ENCODE peak calls at places on chromosomes 5 and 9, in nine cellular contexts. T is cardiac fibroblast, J is bronchial epithelial cell, P is Panc1, H is neural crest cell, D is mesothelial cell of epicardium, Q is IMR-90, E is spleen, I is GM10248. U is an unnamed sample.

GRCh38 chr9:35342221-35342620 is 147.7 kb upstream of the RUSC2 start:
- DNase-seq in T (peak; percentile 43), J (peak; percentile 31), P (no peak), H (no peak), D (no peak), Q (peak; percentile 35), E (no peak), I (no peak), U (no peak)

GRCh38 chr5:141402553-141403328 is at the start of gene PCDHGA9:
- DNase-seq in T (peak; percentile 63), J (peak; percentile 20), P (no peak), H (no peak), D (no peak), Q (peak; percentile 40), E (peak; percentile 59), I (no peak), U (no peak)

GRCh38 chr9:68997676-68998075 is 16.2 kb downstream of the PRKACG start:
- DNase-seq in T (no peak), J (no peak), P (no peak), H (no peak), D (no peak), Q (no peak), E (no peak), I (no peak), U (no peak)

GRCh38 chr5:160703547-160704189 is 148.3 kb downstream of the ATP10B start:
- DNase-seq in T (no peak), J (no peak), P (no peak), H (no peak), D (no peak), Q (no peak), E (no peak), I (no peak), U (no peak)

GRCh38 chr9:131851414-131851813 is 111.5 kb upstream of the RAPGEF1 start:
- DNase-seq in T (no peak), J (no peak), P (no peak), H (no peak), D (no peak), Q (no peak), E (no peak), I (no peak), U (no peak)

GRCh38 chr9:6040077-6040476 is 24.7 kb upstream of the RANBP6 start:
- DNase-seq in T (no peak), J (no peak), P (no peak), H (no peak), D (no peak), Q (no peak), E (no peak), I (no peak), U (no peak)

GRCh38 chr5:68522863-68523262 is 307.3 kb downstream of the PIK3R1 start:
- DNase-seq in T (peak; percentile 30), J (no peak), P (no peak), H (no peak), D (no peak), Q (peak; percentile 48), E (no peak), I (no peak), U (peak; percentile 38)

GRCh38 chr5:10452768-10453331 is 11.2 kb downstream of the ROPN1L start:
- DNase-seq in T (peak; percentile 94), J (peak; percentile 82), P (peak; percentile 82), H (no peak), D (no peak), Q (peak; percentile 95), E (no peak), I (peak; percentile 82), U (peak; percentile 84)

GRCh38 chr5:175531361-175531760 is 53.0 kb downstream of the SFXN1 start:
- DNase-seq in T (no peak), J (no peak), P (no peak), H (no peak), D (no peak), Q (no peak), E (no peak), I (no peak), U (no peak)

GRCh38 chr5:147539053-147539452 is 29.2 kb upstream of the DPYSL3 start:
- DNase-seq in T (peak; percentile 35), J (peak; percentile 43), P (no peak), H (no peak), D (no peak), Q (peak; percentile 46), E (no peak), I (no peak), U (peak; percentile 37)

GRCh38 chr9:126146254-126147145 is 180.1 kb upstream of the MVB12B start:
- DNase-seq in T (no peak), J (peak; percentile 14), P (no peak), H (peak; percentile 42), D (no peak), Q (no peak), E (peak; percentile 50), I (peak; percentile 73), U (no peak)

GRCh38 chr5:116480894-116481510 is 93.6 kb downstream of the SEMA6A start:
- DNase-seq in T (no peak), J (no peak), P (no peak), H (no peak), D (no peak), Q (no peak), E (no peak), I (no peak), U (no peak)

GRCh38 chr9:114386886-114387677 is 700 bp downstream of the AKNA start:
- DNase-seq in T (peak; percentile 22), J (no peak), P (no peak), H (no peak), D (no peak), Q (peak; percentile 17), E (peak; percentile 89), I (no peak), U (peak; percentile 21)

GRCh38 chr5:71836084-71836483 is 117.0 kb downstream of the CARTPT start:
- DNase-seq in T (peak; percentile 44), J (no peak), P (no peak), H (no peak), D (no peak), Q (peak; percentile 25), E (no peak), I (no peak), U (peak; percentile 24)
- TF ChIP-seq CTCF in T (peak; percentile 46), J (no peak), P (peak; percentile 22), H (peak; percentile 58), D (no peak), Q (peak; percentile 35), E (no peak), I (no peak), U (peak; percentile 71)

DNA sequence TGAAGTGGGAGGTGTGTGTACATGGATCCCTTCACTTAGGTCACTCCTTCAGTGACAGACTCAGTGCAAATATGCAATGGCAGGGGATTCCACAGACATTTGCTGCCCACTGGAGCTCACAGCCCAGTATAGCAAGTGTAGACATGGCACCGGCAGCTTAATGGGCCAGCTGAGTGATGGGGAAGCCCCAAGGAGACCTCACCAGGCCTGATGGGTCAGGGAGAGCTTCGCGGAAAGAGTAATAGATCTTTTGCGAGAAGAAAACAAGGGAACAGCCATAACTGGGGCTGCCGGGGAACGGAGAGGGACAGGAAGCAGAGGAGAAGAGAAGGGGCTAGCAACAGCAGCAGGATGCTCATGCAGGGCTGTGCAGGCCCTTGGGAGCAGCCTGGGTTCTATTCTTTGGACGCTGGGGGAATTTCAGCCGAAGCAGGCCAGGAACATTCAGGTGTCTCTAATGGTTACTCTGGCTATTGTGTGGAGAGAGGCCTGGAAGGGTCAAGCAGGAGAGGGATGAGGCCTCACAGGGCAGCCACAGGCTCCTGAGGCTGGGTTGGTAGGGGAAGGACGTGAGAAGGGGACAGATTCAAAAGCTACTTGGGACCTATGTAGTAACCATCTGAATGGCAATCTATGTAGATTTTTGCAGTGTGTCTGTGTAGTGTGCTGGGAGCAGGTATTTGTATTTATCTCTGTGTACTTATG is 27.0 kb downstream of the TCF7 start:
- DNase-seq in T (no peak), J (no peak), P (no peak), H (no peak), D (no peak), Q (no peak), E (peak; percentile 47), I (no peak), U (peak; percentile 19)
- TF ChIP-seq CTCF in T (no peak), J (no peak), P (no peak), H (no peak), D (no peak), Q (peak; percentile 31), E (no peak), I (peak; percentile 24), U (no peak)

GRCh38 chr5:157652377-157652692 is at the start of gene SOX30:
- DNase-seq in T (no peak), J (no peak), P (no peak), H (no peak), D (no peak), Q (no peak), E (no peak), I (no peak), U (no peak)

GRCh38 chr5:157648275-157648990 is 3.8 kb downstream of the SOX30 start:
- DNase-seq in T (peak; percentile 12), J (no peak), P (no peak), H (no peak), D (no peak), Q (peak; percentile 4), E (no peak), I (no peak), U (no peak)

GRCh38 chr5:157649091-157649490 is 3.1 kb downstream of the SOX30 start:
- DNase-seq in T (no peak), J (no peak), P (no peak), H (no peak), D (no peak), Q (no peak), E (no peak), I (no peak), U (no peak)

GRCh38 chr5:157651011-157651611 is 1.1 kb downstream of the SOX30 start:
- DNase-seq in T (no peak), J (no peak), P (no peak), H (no peak), D (no peak), Q (no peak), E (no peak), I (no peak), U (no peak)

GRCh38 chr5:157651623-157652376 is 438 bp downstream of the SOX30 start:
- DNase-seq in T (peak; percentile 38), J (peak; percentile 58), P (no peak), H (no peak), D (no peak), Q (no peak), E (peak; percentile 96), I (peak; percentile 75), U (no peak)
- TF ChIP-seq CTCF in T (peak; percentile 2), J (peak; percentile 55), P (no peak), H (no peak), D (no peak), Q (no peak), E (peak; percentile 43), I (peak; percentile 32), U (no peak)

DNA sequence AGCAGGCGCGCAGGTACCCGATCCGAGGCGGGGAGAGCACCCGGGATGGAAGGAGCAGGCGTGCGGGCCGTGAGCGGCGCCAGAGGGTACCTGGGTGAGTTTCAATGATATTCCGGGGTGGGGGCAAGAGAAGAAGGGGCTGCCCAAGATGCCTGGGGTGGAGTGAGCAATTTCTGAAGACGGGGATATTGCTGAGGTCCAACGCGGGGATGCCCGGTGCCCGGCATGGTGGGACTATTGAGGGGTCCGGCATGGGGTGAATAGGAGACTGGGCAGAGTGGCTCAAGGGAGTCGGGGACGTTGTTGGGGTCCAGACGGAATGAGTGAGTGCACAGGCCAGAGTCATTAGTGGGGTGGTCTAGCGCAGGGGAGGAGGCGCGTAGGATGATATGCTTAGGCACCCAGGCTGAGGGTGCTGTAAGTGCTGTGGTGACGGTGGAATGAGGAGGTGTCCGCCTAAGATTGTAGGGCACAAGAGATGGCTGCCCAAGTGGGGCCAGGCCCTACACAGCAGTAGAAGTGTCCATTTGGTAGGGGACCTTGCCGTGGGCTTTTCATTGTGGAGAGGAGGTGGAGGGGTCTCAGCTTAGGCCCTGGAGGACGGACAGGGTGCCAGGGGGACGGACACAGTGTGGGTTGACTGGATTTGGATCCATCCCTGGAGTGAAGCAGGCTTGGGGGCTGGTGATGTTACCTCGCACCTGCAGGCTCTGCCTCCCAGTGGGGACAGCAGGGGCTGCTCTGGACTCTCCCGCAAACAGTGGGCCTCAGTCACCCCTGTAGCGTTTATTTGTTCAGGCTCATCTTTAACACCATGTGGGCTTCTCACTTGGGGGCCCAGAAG is 719 bp downstream of the MIGA2 start:
- DNase-seq in T (peak; percentile 12), J (no peak), P (no peak), H (no peak), D (no peak), Q (no peak), E (no peak), I (no peak), U (no peak)
- TF ChIP-seq CTCF in T (no peak), J (no peak), P (no peak), H (no peak), D (no peak), Q (no peak), E (no peak), I (no peak), U (no peak)

U was measured in HFFc6.